ENCODE peak calls at places on chromosome 1, in four cellular contexts. T is psoas muscle, R is dorsolateral prefrontal cortex, D is heart left ventricle. B is an unnamed sample.

GRCh38 chr1:108057536-108057935 is 92.6 kb upstream of the VAV3 start:
- DNase-seq in T (peak; percentile 22), R (no peak), D (peak; percentile 66), B (no peak)

GRCh38 chr1:36093919-36094318 is 5.2 kb downstream of the ADPRS start:
- DNase-seq in T (no peak), R (peak; percentile 87), D (no peak), B (no peak)

GRCh38 chr1:178916448-178917174 is 45.7 kb upstream of the ANGPTL1 start:
- DNase-seq in T (no peak), R (no peak), D (no peak), B (no peak)

GRCh38 chr1:39787468-39787867 is 1.2 kb downstream of the BMP8B start:
- DNase-seq in T (no peak), R (no peak), D (no peak), B (no peak)

GRCh38 chr1:58392083-58392482 is 154.4 kb downstream of the OMA1 start:
- DNase-seq in T (no peak), R (no peak), D (no peak), B (no peak)

GRCh38 chr1:245121523-245121922 is 33.3 kb upstream of the KIF26B start:
- DNase-seq in T (no peak), R (no peak), D (no peak), B (no peak)

GRCh38 chr1:114749835-114750234 is 7.9 kb downstream of the CSDE1 start:
- DNase-seq in T (no peak), R (no peak), D (no peak), B (no peak)

GRCh38 chr1:222582099-222582774 is 7.5 kb downstream of the TAF1A start:
- DNase-seq in T (no peak), R (no peak), D (no peak), B (no peak)

GRCh38 chr1:244448279-244449036 is 3.3 kb downstream of the ADSS2 start:
- DNase-seq in T (no peak), R (no peak), D (no peak), B (no peak)

GRCh38 chr1:14777516-14778506 is 179.3 kb downstream of the KAZN start:
- DNase-seq in T (no peak), R (no peak), D (no peak), B (no peak)

GRCh38 chr1:15430787-15431570 is 7.3 kb upstream of the CTRC start:
- DNase-seq in T (peak; percentile 63), R (peak; percentile 72), D (peak; percentile 67), B (peak; percentile 93)

GRCh38 chr1:231705860-231706553 is 79.4 kb downstream of the DISC1 start:
- DNase-seq in T (no peak), R (no peak), D (no peak), B (no peak)

GRCh38 chr1:39574646-39575045 is 1.9 kb downstream of the PABPC4 start:
- DNase-seq in T (no peak), R (no peak), D (no peak), B (no peak)

GRCh38 chr1:247387500-247387899 is 28.5 kb upstream of the NLRP3 start:
- DNase-seq in T (no peak), R (no peak), D (no peak), B (no peak)

GRCh38 chr1:182768973-182769372 is 20.6 kb upstream of the NPL start:
- DNase-seq in T (no peak), R (no peak), D (no peak), B (no peak)

GRCh38 chr1:62175568-62176179 is 19.0 kb upstream of the L1TD1 start:
- DNase-seq in T (no peak), R (no peak), D (no peak), B (peak; percentile 62)

GRCh38 chr1:84073266-84073665 is 70.8 kb upstream of the PRKACB start:
- DNase-seq in T (no peak), R (no peak), D (no peak), B (no peak)

GRCh38 chr1:202107321-202107761 is 15.4 kb upstream of the GPR37L1 start:
- DNase-seq in T (no peak), R (no peak), D (peak; percentile 89), B (no peak)

GRCh38 chr1:179036844-179037465 is 11.3 kb downstream of the FAM20B start:
- DNase-seq in T (no peak), R (no peak), D (no peak), B (no peak)

GRCh38 chr1:93811646-93812045 is 67.4 kb downstream of the DNTTIP2 start:
- DNase-seq in T (no peak), R (no peak), D (no peak), B (no peak)

GRCh38 chr1:168917796-168918195 is 188.7 kb upstream of the ATP1B1 start:
- DNase-seq in T (no peak), R (no peak), D (no peak), B (no peak)

GRCh38 chr1:228259951-228260350 is 52.1 kb downstream of the OBSCN start:
- DNase-seq in T (no peak), R (no peak), D (no peak), B (no peak)

GRCh38 chr1:178607718-178608408 is 95.0 kb downstream of the TEX35 start:
- DNase-seq in T (no peak), R (no peak), D (no peak), B (no peak)

DNA sequence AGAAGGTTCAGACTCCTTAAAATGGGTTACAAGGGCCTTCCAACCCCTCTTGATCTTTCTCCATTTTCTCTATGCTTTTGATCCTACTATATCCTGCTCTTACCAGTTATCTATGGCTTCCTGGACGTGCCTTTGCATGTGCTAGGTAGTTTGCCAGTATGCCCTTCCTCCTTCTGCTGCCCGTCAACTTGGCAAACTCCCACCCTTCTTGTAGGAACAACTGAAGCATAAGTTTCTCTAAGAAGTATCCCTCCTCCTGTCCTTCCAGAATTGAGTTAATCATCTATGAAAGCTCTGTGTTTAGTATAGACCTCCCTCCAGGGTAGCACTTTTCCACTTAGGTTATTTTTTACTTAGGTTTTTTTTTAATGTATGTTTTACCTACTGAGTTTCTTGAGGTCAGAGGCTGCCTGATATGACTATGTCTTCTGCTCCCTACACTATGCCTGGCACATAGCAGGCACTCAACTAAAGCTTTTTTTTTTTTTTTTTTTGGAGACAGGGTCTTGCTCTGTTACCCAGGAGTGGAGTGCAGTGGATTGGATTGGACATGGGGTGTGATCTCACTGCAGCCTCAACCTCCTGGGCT is 10.0 kb upstream of the IGSF3 start:
- DNase-seq in T (no peak), R (no peak), D (no peak), B (no peak)
- TF ChIP-seq CTCF in T (no peak), R (no peak), D (no peak), B (no peak)

DNA sequence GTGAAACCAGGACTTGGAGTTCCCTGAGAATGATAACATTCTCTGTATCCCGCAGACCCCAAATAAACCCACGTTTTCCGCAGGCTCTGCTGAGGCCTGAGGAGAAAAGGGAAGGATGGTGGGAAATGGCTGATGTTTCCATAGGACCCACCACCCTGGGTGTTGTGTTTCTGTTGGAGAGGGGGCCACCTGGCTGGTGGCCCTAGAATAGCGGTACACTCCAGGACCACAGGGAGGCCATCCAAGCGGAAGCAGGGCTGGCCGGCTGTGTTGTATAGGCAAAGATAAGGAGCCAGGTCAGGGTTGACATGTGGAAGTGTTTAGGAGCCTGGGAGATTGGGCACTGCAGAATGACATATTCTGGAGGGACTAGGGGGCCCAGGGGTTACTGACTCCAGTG is 77.5 kb downstream of the FOXD2 start:
- DNase-seq in T (no peak), R (no peak), D (no peak), B (no peak)
- TF ChIP-seq CTCF in T (no peak), R (no peak), D (no peak), B (no peak)

DNA sequence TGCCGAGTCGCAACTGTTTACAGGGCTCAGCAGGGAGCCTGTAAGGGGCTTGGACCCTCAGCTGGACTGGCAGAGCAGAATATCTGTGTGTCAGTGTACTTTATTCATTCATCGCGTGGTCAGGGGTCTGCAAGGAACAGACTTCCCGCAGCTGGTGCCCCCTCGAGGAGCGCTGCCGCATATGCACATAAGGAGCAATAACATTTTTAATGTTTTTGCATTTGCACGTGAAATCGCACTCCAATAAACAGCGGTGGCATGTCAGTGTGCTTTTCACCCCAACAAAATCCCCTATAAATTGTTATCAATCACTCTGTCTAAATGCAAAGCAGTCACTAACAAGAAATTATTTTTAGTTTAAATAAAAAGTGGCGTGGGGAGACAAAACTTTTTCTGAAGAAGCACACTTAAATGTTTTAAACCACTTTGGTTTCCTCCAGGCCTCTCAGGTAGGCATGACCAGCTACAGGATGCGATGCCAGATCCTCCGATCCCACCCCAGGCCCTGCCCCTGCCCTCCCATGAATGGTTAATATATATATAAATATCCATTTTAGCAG is 3.5 kb downstream of the FMO1 start:
- DNase-seq in T (no peak), R (no peak), D (no peak), B (peak; percentile 59)
- TF ChIP-seq CTCF in T (peak; percentile 43), R (peak; percentile 27), D (peak; percentile 42), B (peak; percentile 72)

DNA sequence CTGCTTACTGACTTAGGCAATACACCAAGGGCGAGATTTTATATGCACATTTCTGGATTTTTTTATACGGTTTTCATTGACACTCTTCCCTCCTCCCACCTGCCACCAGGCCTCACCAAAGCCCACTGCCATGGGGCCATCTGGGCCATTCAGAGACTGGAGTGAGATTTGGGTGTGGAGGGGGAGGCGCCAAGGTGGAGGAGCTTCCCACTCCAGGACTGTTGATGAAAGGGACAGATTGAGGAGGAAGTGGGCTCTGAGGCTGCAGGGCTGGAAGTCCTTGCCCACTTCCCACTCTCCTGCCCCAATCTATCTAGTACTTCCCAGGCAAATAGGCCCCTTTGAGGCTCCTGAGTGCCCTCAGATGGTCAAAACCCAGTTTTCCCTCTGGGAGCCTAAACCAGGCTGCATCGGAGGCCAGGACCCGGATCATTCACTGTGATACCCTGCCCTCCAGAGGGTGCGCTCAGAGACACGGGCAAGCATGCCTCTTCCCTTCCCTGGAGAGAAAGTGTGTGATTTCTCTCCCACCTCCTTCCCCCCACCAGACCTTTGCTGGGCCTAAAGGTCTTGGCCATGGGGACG is 57.9 kb downstream of the LACTBL1 start:
- DNase-seq in T (no peak), R (no peak), D (no peak), B (no peak)
- TF ChIP-seq CTCF in T (no peak), R (no peak), D (no peak), B (no peak)